ENCODE peak calls at places on chromosomes 13 and 19, in four cellular contexts. I is thoracic aorta, Q is endodermal cell, M is psoas muscle. U is an unnamed sample.
A peak's percentile ranks its signal among the peaks of the same experiment; 100 is the strongest.

GRCh38 chr13:86185636-86186035 is 386.4 kb upstream of the SLITRK6 start:
- DNase-seq in I (no peak), M (no peak), Q (no peak), U (no peak)

GRCh38 chr19:10920781-10921180 is 7.7 kb downstream of the YIPF2 start:
- DNase-seq in I (no peak), Q (peak; percentile 43), M (peak; percentile 15), U (no peak)

GRCh38 chr13:72643339-72643989 is 84.0 kb downstream of the MZT1 start:
- DNase-seq in Q (peak; percentile 68), I (no peak), M (peak; percentile 17), U (peak; percentile 79)

GRCh38 chr19:40216777-40217026 is 1.5 kb downstream of the TTC9B start:
- DNase-seq in I (no peak), M (no peak), Q (no peak), U (peak; percentile 13)

GRCh38 chr19:860481-861098 is 1.1 kb downstream of the CFD start:
- DNase-seq in Q (peak; percentile 80), I (no peak), M (peak; percentile 82), U (peak; percentile 62)

GRCh38 chr13:52405369-52405766 is 604 bp downstream of the THSD1 start:
- DNase-seq in I (no peak), Q (peak; percentile 53), M (no peak), U (no peak)

GRCh38 chr13:114128624-114129522 is 3.5 kb downstream of the RASA3 start:
- DNase-seq in Q (no peak), M (peak; percentile 84), I (peak; percentile 47), U (peak; percentile 96)

GRCh38 chr13:77386046-77386445 is 59.2 kb upstream of the MYCBP2 start:
- DNase-seq in I (no peak), M (no peak), Q (no peak), U (no peak)

GRCh38 chr13:20461481-20461859 is 64.2 kb downstream of the CRYL1 start:
- DNase-seq in Q (no peak), M (no peak), I (no peak), U (peak; percentile 64)

GRCh38 chr19:8702350-8702749 is 3.8 kb upstream of the ACTL9 start:
- DNase-seq in M (no peak), I (no peak), Q (no peak), U (peak; percentile 57)

GRCh38 chr13:35485451-35485850 is 9.0 kb upstream of the MAB21L1 start:
- DNase-seq in I (no peak), Q (no peak), M (no peak), U (no peak)

GRCh38 chr19:35024095-35024494 is 6.2 kb upstream of the SCN1B start:
- DNase-seq in M (no peak), Q (no peak), I (no peak), U (no peak)

GRCh38 chr19:35021596-35021995 is 8.7 kb upstream of the SCN1B start:
- DNase-seq in M (no peak), Q (no peak), I (no peak), U (no peak)

GRCh38 chr19:35022460-35022859 is 7.8 kb upstream of the SCN1B start:
- DNase-seq in M (no peak), Q (no peak), I (no peak), U (no peak)

GRCh38 chr19:35021016-35021415 is 9.3 kb upstream of the SCN1B start:
- DNase-seq in Q (no peak), M (no peak), I (no peak), U (no peak)

DNA sequence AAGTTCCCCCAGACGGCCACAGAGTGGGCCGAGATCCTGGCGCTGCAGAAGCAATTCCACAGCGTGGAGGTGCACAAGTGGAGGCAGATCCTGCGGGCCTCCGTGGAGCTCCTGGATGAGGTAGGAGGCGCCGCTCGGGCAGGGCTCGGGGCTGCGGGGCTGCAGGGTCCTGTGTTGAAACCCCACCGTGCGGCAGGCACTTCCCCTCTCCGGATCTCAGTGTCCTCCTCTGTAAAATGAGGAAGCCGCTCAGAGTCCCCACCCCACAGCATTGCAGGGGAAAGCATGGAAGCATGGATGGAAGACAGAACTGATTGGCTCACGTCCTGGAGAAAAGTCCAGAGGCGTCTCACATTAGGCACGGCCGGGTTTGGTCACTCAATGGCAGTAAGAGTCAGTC is 6.8 kb upstream of the SCN1B start:
- DNase-seq in Q (no peak), M (peak; percentile 46), I (no peak), U (no peak)
- TF ChIP-seq CTCF in Q (no peak), M (no peak), I (no peak), U (no peak)

DNA sequence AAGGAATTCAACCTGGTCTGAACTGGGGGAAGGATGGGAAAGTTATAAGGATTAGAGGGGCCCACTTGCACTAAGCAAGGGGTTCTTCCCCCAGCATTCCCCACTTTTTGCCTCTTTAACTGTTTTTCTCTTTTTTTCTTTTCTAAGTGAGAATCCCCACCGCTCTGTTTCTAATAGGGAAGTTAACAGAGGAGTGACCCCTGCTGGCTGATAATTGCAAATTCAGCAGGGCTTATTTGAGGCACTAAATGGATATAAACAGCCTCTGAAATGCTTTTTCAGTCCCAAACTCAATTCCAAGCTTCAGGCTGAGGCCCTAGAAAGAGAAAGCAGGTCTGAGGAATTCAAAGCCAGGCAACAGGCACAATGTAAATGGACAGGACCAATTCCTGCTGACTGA is 38.2 kb upstream of the CEACAM21 start:
- DNase-seq in Q (peak; percentile 49), I (no peak), M (no peak), U (peak; percentile 64)
- TF ChIP-seq CTCF in Q (peak; percentile 69), I (no peak), M (peak; percentile 31), U (peak; percentile 71)

GRCh38 chr13:25409938-25410337 is 38.2 kb downstream of the ATP8A2 start:
- DNase-seq in Q (no peak), I (no peak), M (no peak), U (no peak)
- TF ChIP-seq CTCF in Q (no peak), I (no peak), M (no peak), U (no peak)

DNA sequence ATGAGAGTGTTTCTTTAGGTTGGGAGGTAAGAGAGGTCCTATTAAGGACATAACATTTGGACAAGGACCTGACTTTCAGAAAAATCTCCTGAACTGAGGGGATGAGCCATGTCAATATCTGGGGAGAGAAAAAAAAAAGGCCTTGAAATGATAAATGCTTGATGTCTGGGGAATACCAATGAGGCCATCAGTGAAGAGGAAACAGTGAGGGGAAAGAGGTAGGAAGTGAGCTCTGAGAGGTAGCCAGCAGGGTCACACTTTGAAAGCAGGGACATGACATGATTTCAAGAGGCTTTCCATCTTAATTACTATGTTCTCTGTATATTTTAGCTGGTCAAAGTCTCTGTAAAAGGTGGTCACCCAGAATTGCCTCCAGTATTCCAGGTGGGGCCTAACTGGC is 9.9 kb upstream of the UBE2L5 start:
- DNase-seq in M (no peak), I (no peak), Q (no peak), U (no peak)
- TF ChIP-seq CTCF in M (no peak), I (no peak), Q (no peak), U (no peak)

GRCh38 chr13:21504379-21504778 is 45.3 kb upstream of the ZDHHC20 start:
- DNase-seq in I (no peak), Q (no peak), M (no peak), U (no peak)

GRCh38 chr13:21501709-21502108 is 42.6 kb upstream of the ZDHHC20 start:
- DNase-seq in M (no peak), I (no peak), Q (peak; percentile 61), U (peak; percentile 4)
- TF ChIP-seq CTCF in M (no peak), I (no peak), Q (peak; percentile 60), U (no peak)

GRCh38 chr19:16372065-16372915 is 47.7 kb downstream of the KLF2 start:
- DNase-seq in Q (no peak), M (no peak), I (no peak), U (peak; percentile 58)
- TF ChIP-seq CTCF in Q (no peak), M (no peak), I (no peak), U (no peak)

GRCh38 chr19:17079710-17080440 is 4.3 kb downstream of the MYO9B start:
- DNase-seq in I (peak; percentile 82), M (peak; percentile 82), Q (no peak), U (peak; percentile 87)

GRCh38 chr19:17078920-17079709 is 3.5 kb downstream of the MYO9B start:
- DNase-seq in I (no peak), Q (no peak), M (no peak), U (peak; percentile 15)

GRCh38 chr19:17078038-17078919 is 2.7 kb downstream of the MYO9B start:
- DNase-seq in Q (no peak), I (no peak), M (no peak), U (no peak)

GRCh38 chr19:17081672-17082630 is 6.4 kb downstream of the MYO9B start:
- DNase-seq in I (no peak), Q (no peak), M (no peak), U (no peak)

GRCh38 chr19:17080441-17080803 is 4.8 kb downstream of the MYO9B start:
- DNase-seq in Q (no peak), I (no peak), M (no peak), U (no peak)
- TF ChIP-seq CTCF in Q (no peak), I (no peak), M (no peak), U (no peak)